ENCODE peak calls at places on chromosomes 5 and 9, in four cellular contexts. W, J, E and F are unnamed samples.

GRCh38 chr5:168765220-168766037 is 186.3 kb upstream of the PANK3 start:
- DNase-seq in W (peak), J (peak), E (no peak), F (no peak)

GRCh38 chr5:137360607-137361006 is 138.5 kb downstream of the SPOCK1 start:
- DNase-seq in W (no peak), J (no peak), E (no peak), F (no peak)

GRCh38 chr9:33239922-33240321 is at the start of gene SPINK4:
- DNase-seq in W (peak), J (peak), E (no peak), F (no peak)

GRCh38 chr5:108726446-108727091 is 21.1 kb upstream of the FER start:
- DNase-seq in W (no peak), J (no peak), E (no peak), F (no peak)

GRCh38 chr5:78327761-78328510 is 32.5 kb upstream of the SCAMP1 start:
- DNase-seq in W (no peak), J (no peak), E (no peak), F (no peak)

GRCh38 chr9:119114681-119115080 is 254.6 kb downstream of the BRINP1 start:
- DNase-seq in W (peak), J (no peak), E (no peak), F (no peak)

GRCh38 chr9:69180670-69181069 is 6.6 kb downstream of the TJP2 start:
- DNase-seq in W (no peak), J (no peak), E (peak), F (no peak)

GRCh38 chr5:36982146-36982545 is 105.6 kb downstream of the NIPBL start:
- DNase-seq in W (no peak), J (no peak), E (peak), F (no peak)

GRCh38 chr5:115098041-115098702 is 71.5 kb downstream of the TRIM36 start:
- DNase-seq in W (peak), J (no peak), E (peak), F (peak)

GRCh38 chr5:155594270-155594669 is 580.7 kb downstream of the KIF4B start:
- DNase-seq in W (no peak), J (no peak), E (no peak), F (no peak)

GRCh38 chr5:145960848-145961600 is 24.6 kb downstream of the SH3RF2 start:
- DNase-seq in W (no peak), J (no peak), E (peak), F (no peak)

GRCh38 chr9:5820425-5820824 is 12.5 kb downstream of the ERMP1 start:
- DNase-seq in W (no peak), J (no peak), E (no peak), F (no peak)

GRCh38 chr9:89674667-89675402 is 70.0 kb downstream of the GADD45G start:
- DNase-seq in W (peak), J (peak), E (no peak), F (no peak)

GRCh38 chr9:3809724-3810123 is 283.9 kb upstream of the RFX3 start:
- DNase-seq in W (no peak), J (no peak), E (peak), F (peak)

GRCh38 chr5:173926359-173926758 is 38.2 kb downstream of the CPEB4 start:
- DNase-seq in W (no peak), J (no peak), E (peak), F (no peak)

GRCh38 chr5:77143998-77144836 is 57.1 kb upstream of the ZBED3 start:
- DNase-seq in W (peak), J (peak), E (peak), F (peak)

GRCh38 chr5:78221964-78222451 is 72.5 kb downstream of the AP3B1 start:
- DNase-seq in W (peak), J (no peak), E (peak), F (no peak)

GRCh38 chr5:90932052-90932699 is 373.6 kb downstream of the ADGRV1 start:
- DNase-seq in W (no peak), J (no peak), E (peak), F (peak)

GRCh38 chr5:134135091-134135655 is 20.7 kb downstream of the TCF7 start:
- DNase-seq in W (no peak), J (no peak), E (no peak), F (no peak)

GRCh38 chr5:172926796-172927195 is 32.4 kb upstream of the RPL26L1 start:
- DNase-seq in W (no peak), J (no peak), E (no peak), F (no peak)